ENCODE peak calls at places on chromosomes 2 and 18, in four cellular contexts. D is left ventricle myocardium superior, Q is posterior vena cava, F is upper lobe of right lung. P is an unnamed sample.

GRCh38 chr18:9017900-9018217 is 84.6 kb upstream of the NDUFV2 start:
- DNase-seq in D (no peak), Q (no peak), F (no peak), P (no peak)

GRCh38 chr2:69186614-69187013 is 173.6 kb downstream of the ANTXR1 start:
- DNase-seq in D (no peak), Q (no peak), F (no peak), P (no peak)

GRCh38 chr18:55982992-55983391 is 395.0 kb upstream of the TCF4 start:
- DNase-seq in D (no peak), Q (no peak), F (no peak), P (no peak)

GRCh38 chr2:153967248-153967973 is 95.7 kb downstream of the GALNT13 start:
- DNase-seq in D (no peak), Q (no peak), F (no peak), P (no peak)

GRCh38 chr2:25375989-25376545 is 34.3 kb upstream of the DNMT3A start:
- DNase-seq in D (no peak), Q (peak; percentile 69), F (no peak), P (no peak)

GRCh38 chr2:235569837-235570236 is 76.0 kb downstream of the AGAP1 start:
- DNase-seq in D (no peak), Q (no peak), F (no peak), P (no peak)

GRCh38 chr2:237464757-237465391 is 22.2 kb upstream of the MLPH start:
- DNase-seq in D (no peak), Q (no peak), F (no peak), P (no peak)

GRCh38 chr2:98027955-98028593 is 32.3 kb upstream of the TMEM131 start:
- DNase-seq in D (no peak), Q (no peak), F (no peak), P (no peak)

GRCh38 chr18:35131387-35132283 is 90.4 kb downstream of the MAPRE2 start:
- DNase-seq in D (no peak), Q (no peak), F (no peak), P (no peak)

GRCh38 chr2:238428866-238429265 is 2.1 kb downstream of the ASB1 start:
- DNase-seq in D (no peak), Q (no peak), F (no peak), P (no peak)

GRCh38 chr18:9147440-9148238 is 11.1 kb downstream of the ANKRD12 start:
- DNase-seq in D (no peak), Q (no peak), F (no peak), P (no peak)

GRCh38 chr2:4895376-4895775 is 796.8 kb upstream of the SOX11 start:
- DNase-seq in D (no peak), Q (no peak), F (no peak), P (no peak)

GRCh38 chr2:234625626-234626253 is 128.9 kb upstream of the ARL4C start:
- DNase-seq in D (no peak), Q (no peak), F (no peak), P (no peak)

GRCh38 chr18:10197097-10197496 is 257.3 kb upstream of the APCDD1 start:
- DNase-seq in D (peak; percentile 52), Q (no peak), F (peak; percentile 67), P (no peak)

GRCh38 chr2:191923652-191923997 is 76.7 kb upstream of the CAVIN2 start:
- DNase-seq in D (no peak), Q (no peak), F (no peak), P (no peak)

GRCh38 chr2:96693286-96694200 is 46.3 kb downstream of the LMAN2L start:
- DNase-seq in D (no peak), Q (peak; percentile 69), F (peak; percentile 58), P (no peak)

GRCh38 chr18:78576967-78577366 is 402.7 kb upstream of the SALL3 start:
- DNase-seq in D (no peak), Q (no peak), F (peak; percentile 57), P (no peak)

GRCh38 chr2:121529439-121530209 is 1.1 kb upstream of the RNU4ATAC start:
- DNase-seq in D (peak; percentile 78), Q (no peak), F (no peak), P (no peak)

GRCh38 chr2:161116463-161116960 is 43.7 kb upstream of the TANK start:
- DNase-seq in D (no peak), Q (no peak), F (no peak), P (no peak)

GRCh38 chr18:48396561-48396960 is 12.6 kb downstream of the ZBTB7C start:
- DNase-seq in D (no peak), Q (no peak), F (no peak), P (no peak)

GRCh38 chr2:128623776-128624424 is 305.2 kb upstream of the HS6ST1 start:
- DNase-seq in D (peak; percentile 4), Q (peak; percentile 74), F (no peak), P (peak; percentile 64)

GRCh38 chr2:40751981-40752380 is 300.1 kb upstream of the SLC8A1 start:
- DNase-seq in D (no peak), Q (no peak), F (no peak), P (no peak)